ENCODE peak calls at places on chromosomes 12 and 14, in six cellular contexts. One of them, this sample, is unnamed.

GRCh38 chr14:75619598-75619997 is 41.1 kb downstream of the ERG28 start:
- ATAC-seq in K562: no peak
- ATAC-seq in A549: no peak
- ATAC-seq in GM12878: no peak
- ATAC-seq in HepG2: no peak
- ATAC-seq in upper lobe of left lung: no peak
- ATAC-seq in this sample: no peak

GRCh38 chr14:42533476-42533875 is 926.8 kb downstream of the LRFN5 start:
- ATAC-seq in K562: no peak
- ATAC-seq in A549: no peak
- ATAC-seq in GM12878: no peak
- ATAC-seq in HepG2: no peak
- ATAC-seq in upper lobe of left lung: no peak
- ATAC-seq in this sample: no peak

GRCh38 chr14:72479471-72479931 is 414.4 kb downstream of the DPF3 start:
- ATAC-seq in K562: peak
- ATAC-seq in A549: no peak
- ATAC-seq in GM12878: peak
- ATAC-seq in HepG2: no peak
- ATAC-seq in upper lobe of left lung: no peak
- ATAC-seq in this sample: no peak

GRCh38 chr14:23078692-23079116 is 16.2 kb downstream of the ACIN1 start:
- ATAC-seq in K562: peak
- ATAC-seq in A549: peak
- ATAC-seq in GM12878: no peak
- ATAC-seq in HepG2: peak
- ATAC-seq in upper lobe of left lung: peak
- ATAC-seq in this sample: peak

GRCh38 chr12:96308881-96309280 is 91.4 kb downstream of the CDK17 start:
- ATAC-seq in K562: no peak
- ATAC-seq in A549: no peak
- ATAC-seq in GM12878: no peak
- ATAC-seq in HepG2: no peak
- ATAC-seq in upper lobe of left lung: no peak
- ATAC-seq in this sample: no peak

GRCh38 chr14:80260649-80261048 is 49.3 kb upstream of the DIO2 start:
- ATAC-seq in K562: no peak
- ATAC-seq in A549: no peak
- ATAC-seq in GM12878: no peak
- ATAC-seq in HepG2: no peak
- ATAC-seq in upper lobe of left lung: peak
- ATAC-seq in this sample: no peak

GRCh38 chr12:111761706-111762105 is 5.0 kb upstream of the ALDH2 start:
- ATAC-seq in K562: no peak
- ATAC-seq in A549: no peak
- ATAC-seq in GM12878: peak
- ATAC-seq in HepG2: no peak
- ATAC-seq in upper lobe of left lung: no peak
- ATAC-seq in this sample: no peak

GRCh38 chr12:23949212-23950010 is at the start of gene SOX5:
- ATAC-seq in K562: peak
- ATAC-seq in A549: peak
- ATAC-seq in GM12878: peak
- ATAC-seq in HepG2: peak
- ATAC-seq in upper lobe of left lung: peak
- ATAC-seq in this sample: peak

GRCh38 chr12:105672576-105672975 is 342.1 kb downstream of the C12orf75 start:
- ATAC-seq in K562: no peak
- ATAC-seq in A549: no peak
- ATAC-seq in GM12878: no peak
- ATAC-seq in HepG2: no peak
- ATAC-seq in upper lobe of left lung: peak
- ATAC-seq in this sample: peak

GRCh38 chr12:90211017-90211416 is 502.4 kb upstream of the ATP2B1 start:
- ATAC-seq in K562: no peak
- ATAC-seq in A549: peak
- ATAC-seq in GM12878: no peak
- ATAC-seq in HepG2: no peak
- ATAC-seq in upper lobe of left lung: no peak
- ATAC-seq in this sample: no peak

GRCh38 chr12:61808856-61809255 is 451.3 kb upstream of the USP15 start:
- ATAC-seq in K562: no peak
- ATAC-seq in A549: no peak
- ATAC-seq in GM12878: no peak
- ATAC-seq in HepG2: no peak
- ATAC-seq in upper lobe of left lung: no peak
- ATAC-seq in this sample: no peak

GRCh38 chr14:97380539-97380941 is 583.4 kb downstream of the VRK1 start:
- ATAC-seq in K562: no peak
- ATAC-seq in A549: no peak
- ATAC-seq in GM12878: no peak
- ATAC-seq in HepG2: no peak
- ATAC-seq in upper lobe of left lung: no peak
- ATAC-seq in this sample: no peak

GRCh38 chr12:125193798-125194562 is 128.7 kb downstream of the AACS start:
- ATAC-seq in K562: peak
- ATAC-seq in A549: peak
- ATAC-seq in GM12878: no peak
- ATAC-seq in HepG2: peak
- ATAC-seq in upper lobe of left lung: no peak
- ATAC-seq in this sample: no peak

GRCh38 chr12:21852251-21852650 is 77.7 kb upstream of the KCNJ8 start:
- ATAC-seq in K562: no peak
- ATAC-seq in A549: no peak
- ATAC-seq in GM12878: no peak
- ATAC-seq in HepG2: no peak
- ATAC-seq in upper lobe of left lung: no peak
- ATAC-seq in this sample: no peak

GRCh38 chr12:52019123-52019770 is 12.5 kb downstream of the TAMALIN start:
- ATAC-seq in K562: no peak
- ATAC-seq in A549: no peak
- ATAC-seq in GM12878: no peak
- ATAC-seq in HepG2: peak
- ATAC-seq in upper lobe of left lung: no peak
- ATAC-seq in this sample: no peak

GRCh38 chr14:74246561-74246960 is 7.3 kb downstream of the VSX2 start:
- ATAC-seq in K562: no peak
- ATAC-seq in A549: no peak
- ATAC-seq in GM12878: no peak
- ATAC-seq in HepG2: no peak
- ATAC-seq in upper lobe of left lung: no peak
- ATAC-seq in this sample: no peak

GRCh38 chr12:123078531-123079123 is 72.3 kb downstream of the PITPNM2 start:
- ATAC-seq in K562: no peak
- ATAC-seq in A549: no peak
- ATAC-seq in GM12878: no peak
- ATAC-seq in HepG2: no peak
- ATAC-seq in upper lobe of left lung: no peak
- ATAC-seq in this sample: no peak

GRCh38 chr12:63045020-63045860 is 105.8 kb downstream of the AVPR1A start:
- ATAC-seq in K562: no peak
- ATAC-seq in A549: peak
- ATAC-seq in GM12878: no peak
- ATAC-seq in HepG2: no peak
- ATAC-seq in upper lobe of left lung: no peak
- ATAC-seq in this sample: no peak

GRCh38 chr12:123149828-123150272 is 1.0 kb downstream of the PITPNM2 start:
- ATAC-seq in K562: peak
- ATAC-seq in A549: peak
- ATAC-seq in GM12878: no peak
- ATAC-seq in HepG2: peak
- ATAC-seq in upper lobe of left lung: no peak
- ATAC-seq in this sample: no peak

GRCh38 chr14:45559626-45560025 is 306.6 kb upstream of the MIS18BP1 start:
- ATAC-seq in K562: no peak
- ATAC-seq in A549: peak
- ATAC-seq in GM12878: peak
- ATAC-seq in HepG2: peak
- ATAC-seq in upper lobe of left lung: no peak
- ATAC-seq in this sample: no peak

GRCh38 chr12:103848132-103848531 is 7.1 kb upstream of the NT5DC3 start:
- ATAC-seq in K562: no peak
- ATAC-seq in A549: no peak
- ATAC-seq in GM12878: no peak
- ATAC-seq in HepG2: peak
- ATAC-seq in upper lobe of left lung: no peak
- ATAC-seq in this sample: no peak

GRCh38 chr12:106704081-106704480 is 70.4 kb upstream of the RIC8B start:
- ATAC-seq in K562: no peak
- ATAC-seq in A549: no peak
- ATAC-seq in GM12878: no peak
- ATAC-seq in HepG2: no peak
- ATAC-seq in upper lobe of left lung: no peak
- ATAC-seq in this sample: no peak

GRCh38 chr14:59585891-59586554 is 9.4 kb upstream of the CCDC175 start:
- ATAC-seq in K562: no peak
- ATAC-seq in A549: no peak
- ATAC-seq in GM12878: no peak
- ATAC-seq in HepG2: no peak
- ATAC-seq in upper lobe of left lung: peak
- ATAC-seq in this sample: no peak

GRCh38 chr14:103023881-103024473 is 33.4 kb downstream of the CDC42BPB start:
- ATAC-seq in K562: no peak
- ATAC-seq in A549: no peak
- ATAC-seq in GM12878: no peak
- ATAC-seq in HepG2: no peak
- ATAC-seq in upper lobe of left lung: peak
- ATAC-seq in this sample: peak

GRCh38 chr12:7588703-7589329 is 76.9 kb downstream of the APOBEC1 start:
- ATAC-seq in K562: peak
- ATAC-seq in A549: peak
- ATAC-seq in GM12878: peak
- ATAC-seq in HepG2: peak
- ATAC-seq in upper lobe of left lung: peak
- ATAC-seq in this sample: peak

GRCh38 chr12:128009108-128009507 is 257.9 kb upstream of the TMEM132C start:
- ATAC-seq in K562: no peak
- ATAC-seq in A549: no peak
- ATAC-seq in GM12878: no peak
- ATAC-seq in HepG2: peak
- ATAC-seq in upper lobe of left lung: no peak
- ATAC-seq in this sample: no peak

GRCh38 chr14:70808023-70808401 is 1.3 kb downstream of the MAP3K9 start:
- ATAC-seq in K562: no peak
- ATAC-seq in A549: peak
- ATAC-seq in GM12878: peak
- ATAC-seq in HepG2: peak
- ATAC-seq in upper lobe of left lung: no peak
- ATAC-seq in this sample: no peak

GRCh38 chr12:114726092-114726710 is 42.2 kb upstream of the TBX3 start:
- ATAC-seq in K562: no peak
- ATAC-seq in A549: no peak
- ATAC-seq in GM12878: no peak
- ATAC-seq in HepG2: no peak
- ATAC-seq in upper lobe of left lung: no peak
- ATAC-seq in this sample: no peak

GRCh38 chr12:102343361-102344121 is 136.8 kb downstream of the IGF1 start:
- ATAC-seq in K562: peak
- ATAC-seq in A549: peak
- ATAC-seq in GM12878: no peak
- ATAC-seq in HepG2: peak
- ATAC-seq in upper lobe of left lung: no peak
- ATAC-seq in this sample: no peak

GRCh38 chr12:124542021-124542941 is 25.1 kb downstream of the NCOR2 start:
- ATAC-seq in K562: no peak
- ATAC-seq in A549: peak
- ATAC-seq in GM12878: no peak
- ATAC-seq in HepG2: peak
- ATAC-seq in upper lobe of left lung: peak
- ATAC-seq in this sample: no peak

GRCh38 chr12:70106347-70106746 is 136.9 kb upstream of the CNOT2 start:
- ATAC-seq in K562: no peak
- ATAC-seq in A549: no peak
- ATAC-seq in GM12878: no peak
- ATAC-seq in HepG2: no peak
- ATAC-seq in upper lobe of left lung: no peak
- ATAC-seq in this sample: no peak

GRCh38 chr12:12749433-12749832 is 32.3 kb downstream of the CDKN1B start:
- ATAC-seq in K562: no peak
- ATAC-seq in A549: no peak
- ATAC-seq in GM12878: no peak
- ATAC-seq in HepG2: peak
- ATAC-seq in upper lobe of left lung: peak
- ATAC-seq in this sample: no peak
- TF ChIP-seq EP300 in K562: no peak
- TF ChIP-seq EP300 in A549: no peak
- TF ChIP-seq EP300 in GM12878: no peak
- TF ChIP-seq EP300 in HepG2: no peak
- TF ChIP-seq EP300 in upper lobe of left lung: no peak
- TF ChIP-seq EP300 in this sample: no peak

DNA sequence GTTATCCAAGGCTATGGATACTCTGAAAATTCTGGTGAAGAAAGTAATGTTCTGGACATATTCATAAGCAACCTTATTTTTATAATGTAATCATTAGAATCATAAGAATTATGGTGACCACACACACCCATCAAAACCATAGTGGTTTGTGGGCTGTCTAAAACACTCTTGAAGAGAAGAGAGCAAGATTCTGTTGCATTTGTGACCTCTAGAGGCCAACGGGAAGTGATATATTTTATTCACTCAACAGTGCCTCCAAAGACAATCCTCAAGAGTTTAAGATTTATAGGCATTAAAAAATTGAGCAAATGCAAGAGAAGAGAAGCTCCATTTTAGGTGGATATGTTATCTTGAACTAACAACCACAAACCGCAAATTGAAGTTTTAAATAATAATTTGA is 68.5 kb upstream of the LGR5 start:
- ATAC-seq in K562: peak
- ATAC-seq in A549: peak
- ATAC-seq in GM12878: no peak
- ATAC-seq in HepG2: peak
- ATAC-seq in upper lobe of left lung: peak
- ATAC-seq in this sample: no peak
- TF ChIP-seq CTCF in K562: peak
- TF ChIP-seq CTCF in A549: no peak
- TF ChIP-seq CTCF in GM12878: no peak
- TF ChIP-seq CTCF in HepG2: peak
- TF ChIP-seq CTCF in upper lobe of left lung: no peak
- TF ChIP-seq CTCF in this sample: no peak

DNA sequence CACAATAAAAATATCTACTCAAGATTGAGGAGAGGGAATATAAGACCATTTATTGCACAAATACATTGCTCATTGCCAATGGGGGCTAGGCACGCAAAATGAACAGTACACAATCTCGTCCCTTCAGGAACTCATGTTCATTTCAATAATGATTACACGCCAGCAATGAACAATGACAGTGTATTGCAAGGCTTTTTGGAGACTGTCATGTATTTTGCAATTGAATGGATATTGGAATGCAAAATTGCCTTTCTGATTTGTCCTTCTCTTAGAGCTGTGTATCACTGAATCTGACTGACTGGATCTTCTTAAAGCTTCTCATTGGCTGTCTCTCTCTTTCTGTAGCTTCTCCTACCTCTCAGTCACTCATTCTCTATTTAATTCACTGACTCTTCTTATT is 400.2 kb upstream of the DCN start:
- ATAC-seq in K562: no peak
- ATAC-seq in A549: no peak
- ATAC-seq in GM12878: no peak
- ATAC-seq in HepG2: no peak
- ATAC-seq in upper lobe of left lung: no peak
- ATAC-seq in this sample: no peak
- TF ChIP-seq EP300 in K562: no peak
- TF ChIP-seq EP300 in A549: no peak
- TF ChIP-seq EP300 in GM12878: no peak
- TF ChIP-seq EP300 in HepG2: no peak
- TF ChIP-seq EP300 in upper lobe of left lung: no peak
- TF ChIP-seq EP300 in this sample: no peak

GRCh38 chr14:77979666-77980351 is 179.9 kb downstream of the ADCK1 start:
- ATAC-seq in K562: peak
- ATAC-seq in A549: peak
- ATAC-seq in GM12878: no peak
- ATAC-seq in HepG2: peak
- ATAC-seq in upper lobe of left lung: no peak
- ATAC-seq in this sample: no peak
- TF ChIP-seq CTCF in K562: peak
- TF ChIP-seq CTCF in A549: no peak
- TF ChIP-seq CTCF in GM12878: no peak
- TF ChIP-seq CTCF in HepG2: peak
- TF ChIP-seq CTCF in upper lobe of left lung: no peak
- TF ChIP-seq CTCF in this sample: no peak

This sample was measured in gastroesophageal sphincter.